ENCODE peak calls at places on chromosome 3, in six cellular contexts. W, D, G, F, K and H are unnamed samples.

GRCh38 chr3:134370611-134371451 is 3.4 kb downstream of the AMOTL2 start:
- DNase-seq in W (no peak), D (no peak), G (no peak), F (no peak), K (no peak), H (no peak)

GRCh38 chr3:179100652-179101051 is 29.0 kb upstream of the ZMAT3 start:
- DNase-seq in W (no peak), D (no peak), G (peak), F (no peak), K (no peak), H (no peak)

GRCh38 chr3:28743843-28744242 is 395.2 kb upstream of the AZI2 start:
- DNase-seq in W (no peak), D (no peak), G (no peak), F (no peak), K (no peak), H (no peak)

GRCh38 chr3:151219056-151219455 is 16.0 kb upstream of the GPR171 start:
- DNase-seq in W (no peak), D (no peak), G (no peak), F (no peak), K (no peak), H (no peak)

GRCh38 chr3:46725663-46726314 is 8.1 kb upstream of the PRSS50 start:
- DNase-seq in W (no peak), D (no peak), G (no peak), F (no peak), K (no peak), H (no peak)

GRCh38 chr3:53493618-53493996 is 804 bp upstream of the CACNA1D start:
- DNase-seq in W (no peak), D (no peak), G (no peak), F (no peak), K (no peak), H (no peak)

GRCh38 chr3:141049681-141050080 is 1.5 kb upstream of the SPSB4 start:
- DNase-seq in W (no peak), D (no peak), G (peak), F (no peak), K (no peak), H (peak)

GRCh38 chr3:194871143-194871863 is 185.6 kb downstream of the FAM43A start:
- DNase-seq in W (no peak), D (no peak), G (no peak), F (no peak), K (no peak), H (peak)

DNA sequence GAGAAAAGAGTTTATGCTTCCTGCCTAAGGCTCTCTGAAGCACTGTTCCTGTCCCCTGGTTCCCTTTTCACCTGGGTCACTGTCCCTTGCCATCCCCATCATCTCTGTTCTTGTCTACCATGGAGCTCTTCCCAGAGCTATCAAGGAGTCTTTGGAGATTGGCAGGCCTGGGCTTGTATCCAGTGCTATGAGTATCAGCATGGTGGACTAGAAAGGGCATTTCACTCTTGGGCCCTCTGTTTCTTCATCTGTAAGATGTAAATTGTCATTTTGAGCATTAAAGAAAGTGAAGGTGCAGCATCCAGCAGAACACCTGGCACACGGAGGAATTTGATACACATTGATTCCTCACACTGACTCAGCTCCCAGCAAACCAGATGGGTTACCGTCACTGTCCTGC is 388.2 kb downstream of the CACNA2D3 start:
- DNase-seq in W (no peak), D (no peak), G (no peak), F (no peak), K (no peak), H (no peak)
- TF ChIP-seq GABPA in W (no peak), D (no peak), G (no peak), F (no peak), K (no peak), H (no peak)

GRCh38 chr3:113873293-113873692 is 34.7 kb downstream of the GRAMD1C start:
- DNase-seq in W (no peak), D (no peak), G (no peak), F (no peak), K (no peak), H (no peak)

GRCh38 chr3:113867506-113867905 is 28.9 kb downstream of the GRAMD1C start:
- DNase-seq in W (no peak), D (no peak), G (no peak), F (no peak), K (no peak), H (no peak)
- TF ChIP-seq GABPA in W (no peak), D (no peak), G (no peak), F (no peak), K (no peak), H (no peak)

GRCh38 chr3:129543999-129544398 is 1.0 kb downstream of the H1-8 start:
- DNase-seq in W (no peak), D (no peak), G (no peak), F (no peak), K (no peak), H (no peak)

GRCh38 chr3:129548566-129548965 is 5.6 kb downstream of the H1-8 start:
- DNase-seq in W (no peak), D (no peak), G (no peak), F (no peak), K (no peak), H (no peak)

GRCh38 chr3:129549805-129550204 is 6.8 kb downstream of the H1-8 start:
- DNase-seq in W (no peak), D (no peak), G (no peak), F (peak), K (no peak), H (no peak)

GRCh38 chr3:129549006-129549800 is 6.2 kb downstream of the H1-8 start:
- DNase-seq in W (no peak), D (no peak), G (no peak), F (peak), K (no peak), H (no peak)

DNA sequence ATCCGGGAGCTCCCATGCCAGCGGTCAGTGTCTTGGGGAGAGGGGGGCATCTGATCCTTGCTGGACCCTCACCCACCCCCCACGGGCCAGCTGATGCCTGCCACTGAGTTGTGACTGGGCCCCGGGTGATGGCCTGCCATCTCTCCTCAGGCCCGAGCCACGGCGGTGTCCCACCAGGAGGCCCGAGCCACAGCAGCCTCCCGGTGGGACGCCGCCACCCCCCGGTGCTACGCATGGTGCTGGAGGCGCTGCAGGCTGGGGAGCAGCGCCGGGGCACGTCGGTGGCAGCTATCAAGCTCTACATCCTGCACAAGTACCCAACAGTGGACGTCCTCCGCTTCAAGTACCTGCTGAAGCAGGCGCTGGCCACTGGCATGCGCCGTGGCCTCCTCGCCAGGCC is 4.3 kb downstream of the H1-8 start:
- DNase-seq in W (no peak), D (no peak), G (no peak), F (no peak), K (no peak), H (no peak)
- TF ChIP-seq GABPA in W (no peak), D (no peak), G (no peak), F (no peak), K (no peak), H (no peak)

DNA sequence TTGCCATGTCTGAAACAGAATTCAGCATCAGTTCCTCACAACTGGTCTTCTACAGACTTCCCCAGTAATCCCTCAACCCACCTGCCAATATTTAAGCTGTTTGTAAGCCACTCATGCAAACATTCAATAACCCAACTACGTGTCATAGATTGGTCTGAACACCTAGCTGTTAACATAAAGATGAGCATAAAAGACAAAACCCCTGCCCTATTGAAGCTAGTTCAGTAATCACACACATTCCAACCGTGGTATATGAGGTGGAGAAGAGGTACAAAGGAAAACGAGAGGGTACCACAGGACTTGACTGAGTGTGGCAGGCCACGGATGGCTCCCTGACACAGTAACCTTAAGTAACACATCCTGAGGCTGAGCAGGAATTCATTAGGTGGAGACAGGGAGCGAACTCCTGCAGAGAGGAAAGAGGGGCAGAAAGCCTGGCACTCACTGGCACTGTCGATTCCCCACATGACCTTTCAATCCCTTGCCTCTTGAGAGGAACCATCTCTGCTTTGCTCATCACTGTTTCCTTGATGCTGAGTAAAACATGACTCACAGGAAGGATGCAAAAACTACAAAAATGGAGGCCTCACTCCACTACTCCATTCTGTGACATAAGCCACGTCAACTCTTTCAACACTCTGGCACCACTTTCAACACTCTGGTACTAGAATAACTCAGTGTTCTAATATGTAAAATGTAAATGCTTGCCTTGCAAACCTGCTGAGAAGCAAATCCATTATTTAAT is 31.3 kb downstream of the RPN1 start:
- DNase-seq in W (no peak), D (no peak), G (no peak), F (peak), K (no peak), H (no peak)
- TF ChIP-seq GABPA in W (no peak), D (no peak), G (no peak), F (no peak), K (no peak), H (peak)

DNA sequence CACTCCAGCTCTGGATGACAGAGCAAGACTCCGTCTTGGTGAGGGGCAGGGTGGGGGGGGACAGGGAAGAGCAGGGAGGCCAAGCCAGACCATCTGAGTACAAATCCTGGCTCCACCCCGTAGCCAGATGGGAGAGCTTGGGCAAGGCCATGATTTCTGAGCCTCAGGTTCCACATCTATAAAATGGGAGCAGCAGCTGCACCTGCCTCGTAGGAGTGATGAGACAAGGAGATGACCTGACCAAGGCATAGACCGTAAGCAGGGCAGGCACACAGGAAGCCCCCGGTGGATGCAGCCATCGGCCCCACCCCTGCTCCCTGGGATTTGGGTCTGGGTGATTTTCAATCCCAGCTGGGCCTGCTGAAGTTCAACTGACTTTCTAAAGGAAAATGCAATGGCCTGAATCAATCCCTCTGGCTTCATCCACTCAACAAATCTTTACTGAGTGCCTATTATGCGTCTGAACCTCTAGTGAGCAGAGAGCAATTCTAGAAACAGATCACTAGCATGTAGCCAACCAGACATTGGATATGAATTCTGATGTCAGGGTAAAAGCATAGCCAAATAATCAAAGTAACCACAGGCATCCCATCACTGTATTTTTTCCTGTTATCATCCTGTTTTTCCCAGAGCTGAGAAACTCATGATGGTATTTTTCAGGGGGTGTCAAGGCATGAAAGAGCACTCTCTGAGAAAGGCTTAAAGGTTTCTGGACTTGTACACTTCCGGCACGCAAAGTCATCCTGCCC is 141.2 kb downstream of the NUP210 start:
- DNase-seq in W (no peak), D (no peak), G (no peak), F (no peak), K (no peak), H (no peak)
- TF ChIP-seq GABPA in W (no peak), D (no peak), G (no peak), F (no peak), K (no peak), H (no peak)